ENCODE peak calls at places on chromosome 12, in six cellular contexts. Q, O, B, E, R and P are unnamed samples.

GRCh38 chr12:128603573-128604120 is 220.1 kb downstream of the SLC15A4 start:
- DNase-seq in Q (no peak), O (no peak), R (no peak), E (no peak), B (no peak), P (no peak)

GRCh38 chr12:121925361-121925725 is 7.0 kb downstream of the CFAP251 start:
- DNase-seq in R (no peak), E (no peak), O (no peak), B (no peak), Q (peak), P (no peak)

GRCh38 chr12:103841690-103842584 is 903 bp upstream of the NT5DC3 start:
- DNase-seq in O (peak), Q (peak), E (peak), B (peak), R (peak), P (peak)

GRCh38 chr12:96489392-96490056 is at the start of gene CFAP54:
- DNase-seq in Q (peak), E (peak), R (peak), O (peak), B (peak), P (peak)

GRCh38 chr12:113374823-113375428 is 16.5 kb downstream of the PLBD2 start:
- DNase-seq in R (no peak), B (no peak), Q (no peak), E (no peak), O (no peak), P (no peak)

GRCh38 chr12:122142857-122143256 is 31.2 kb downstream of the IL31 start:
- DNase-seq in R (no peak), B (no peak), Q (no peak), E (no peak), O (no peak), P (no peak)

GRCh38 chr12:58419182-58419760 is 477.9 kb downstream of the ATP23 start:
- DNase-seq in R (no peak), O (no peak), E (no peak), Q (no peak), B (no peak), P (no peak)

GRCh38 chr12:115756271-115756670 is 521.2 kb downstream of the MED13L start:
- DNase-seq in O (no peak), B (no peak), E (no peak), Q (no peak), R (no peak), P (no peak)

GRCh38 chr12:7555752-7556151 is 52.2 kb upstream of the CD163 start:
- DNase-seq in R (no peak), Q (peak), O (no peak), B (peak), E (no peak), P (peak)

GRCh38 chr12:50246873-50247612 is 36.3 kb downstream of the LIMA1 start:
- DNase-seq in Q (peak), B (peak), E (no peak), O (no peak), R (peak), P (peak)

GRCh38 chr12:113231275-113232231 is 10.3 kb downstream of the TPCN1 start:
- DNase-seq in B (peak), O (no peak), E (no peak), Q (no peak), R (no peak), P (peak)

GRCh38 chr12:67592228-67593011 is 56.1 kb upstream of the DYRK2 start:
- DNase-seq in R (no peak), O (no peak), E (no peak), Q (peak), B (peak), P (peak)

GRCh38 chr12:94676011-94676709 is 25.8 kb upstream of the TMCC3 start:
- DNase-seq in R (peak), E (peak), B (no peak), O (peak), Q (no peak), P (no peak)

GRCh38 chr12:76080729-76081415 is 3.6 kb downstream of the NAP1L1 start:
- DNase-seq in O (no peak), E (no peak), R (no peak), B (no peak), Q (no peak), P (no peak)

GRCh38 chr12:4506870-4507269 is 31.8 kb upstream of the RAD51AP1 start:
- DNase-seq in E (no peak), B (peak), R (no peak), O (no peak), Q (peak), P (peak)

GRCh38 chr12:108696111-108696995 is 35.0 kb downstream of the CORO1C start:
- DNase-seq in B (peak), R (no peak), E (no peak), O (no peak), Q (peak), P (peak)

GRCh38 chr12:131709226-131709625 is 1.7 kb upstream of the SFSWAP start:
- DNase-seq in R (no peak), O (no peak), E (no peak), B (no peak), Q (no peak), P (no peak)

GRCh38 chr12:47949441-47950341 is 13.7 kb upstream of the TMEM106C start:
- DNase-seq in B (peak), E (peak), R (peak), O (peak), Q (peak), P (peak)

GRCh38 chr12:95198914-95199313 is 18.4 kb downstream of the FGD6 start:
- DNase-seq in B (peak), Q (no peak), E (no peak), R (no peak), O (no peak), P (peak)

GRCh38 chr12:6833189-6833890 is 5.1 kb downstream of the P3H3 start:
- DNase-seq in O (no peak), B (no peak), E (no peak), Q (no peak), R (no peak), P (no peak)

GRCh38 chr12:109530301-109530685 is 43.0 kb downstream of the MMAB start:
- DNase-seq in E (no peak), R (no peak), O (no peak), Q (no peak), B (no peak), P (no peak)

GRCh38 chr12:66107451-66107915 is 23.1 kb downstream of the LLPH start:
- DNase-seq in B (peak), O (no peak), E (peak), Q (peak), R (peak), P (peak)

GRCh38 chr12:127169321-127170270 is 1097.4 kb upstream of the TMEM132C start:
- DNase-seq in R (no peak), B (no peak), Q (no peak), E (no peak), O (no peak), P (no peak)

GRCh38 chr12:28130625-28131598 is 59.3 kb upstream of the CCDC91 start:
- DNase-seq in B (peak), R (no peak), E (no peak), Q (peak), O (peak), P (peak)

GRCh38 chr12:5716221-5716620 is 228.8 kb downstream of the ANO2 start:
- DNase-seq in O (no peak), Q (no peak), B (peak), R (no peak), E (no peak), P (no peak)

GRCh38 chr12:106146987-106147386 is 8.2 kb upstream of the NUAK1 start:
- DNase-seq in E (no peak), Q (no peak), B (no peak), R (no peak), O (no peak), P (no peak)

GRCh38 chr12:124039276-124039675 is 66.3 kb downstream of the ZNF664 start:
- DNase-seq in R (no peak), Q (no peak), B (no peak), E (no peak), O (no peak), P (no peak)

GRCh38 chr12:47078733-47079364 is 572 bp upstream of the PCED1B start:
- DNase-seq in E (no peak), O (peak), R (no peak), B (no peak), Q (no peak), P (peak)

GRCh38 chr12:13227191-13227590 is 30.7 kb downstream of the EMP1 start:
- DNase-seq in R (no peak), Q (no peak), E (no peak), B (no peak), O (no peak), P (no peak)
- TF ChIP-seq CTCF in R (no peak), Q (no peak), E (no peak), B (no peak), O (no peak), P (no peak)

GRCh38 chr12:32558941-32559340 is 120.2 kb upstream of the DNM1L start:
- DNase-seq in E (no peak), Q (peak), R (no peak), O (no peak), B (no peak), P (no peak)

GRCh38 chr12:32560520-32560919 is 118.6 kb upstream of the DNM1L start:
- DNase-seq in O (no peak), R (no peak), E (no peak), B (no peak), Q (no peak), P (no peak)

GRCh38 chr12:32566663-32567634 is 112.2 kb upstream of the DNM1L start:
- DNase-seq in E (no peak), O (no peak), R (no peak), B (no peak), Q (no peak), P (no peak)

GRCh38 chr12:32559434-32559833 is 119.7 kb upstream of the DNM1L start:
- DNase-seq in B (no peak), O (no peak), R (no peak), Q (no peak), E (no peak), P (no peak)

DNA sequence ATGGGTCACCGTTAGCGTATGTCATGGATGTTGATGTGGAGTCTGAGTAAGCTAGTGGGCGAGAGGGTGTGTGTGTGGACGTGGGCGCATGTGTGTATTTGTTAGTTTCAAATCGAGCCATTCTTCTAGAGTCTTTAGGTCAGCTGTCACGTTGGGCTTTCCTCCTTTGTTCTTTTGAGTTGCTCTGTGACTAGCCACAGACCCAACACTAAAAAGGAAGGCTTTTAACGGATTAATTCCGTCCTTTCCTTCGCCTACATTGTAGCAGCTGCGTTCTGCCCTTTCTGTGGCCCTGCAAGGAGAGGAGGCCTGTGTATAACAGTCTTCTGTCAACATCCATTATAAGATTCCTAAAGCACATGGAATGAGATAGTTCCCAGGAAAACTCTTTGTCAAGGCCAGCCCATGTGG is 117.2 kb upstream of the DNM1L start:
- DNase-seq in R (no peak), Q (peak), O (no peak), E (no peak), B (no peak), P (no peak)
- H3K4me3 ChIP-seq in R (no peak), Q (no peak), O (no peak), E (no peak), B (no peak), P (no peak)

GRCh38 chr12:93103154-93103553 is 174.1 kb upstream of the EEA1 start:
- DNase-seq in Q (no peak), R (no peak), O (no peak), B (no peak), E (no peak), P (no peak)

GRCh38 chr12:93104535-93104934 is 175.4 kb upstream of the EEA1 start:
- DNase-seq in E (no peak), B (no peak), O (no peak), Q (no peak), R (no peak), P (no peak)

GRCh38 chr12:93102289-93102688 is 173.2 kb upstream of the EEA1 start:
- DNase-seq in R (no peak), O (no peak), E (no peak), B (no peak), Q (no peak), P (no peak)

GRCh38 chr12:93101367-93101766 is 172.3 kb upstream of the EEA1 start:
- DNase-seq in Q (no peak), O (no peak), R (no peak), B (no peak), E (no peak), P (no peak)

DNA sequence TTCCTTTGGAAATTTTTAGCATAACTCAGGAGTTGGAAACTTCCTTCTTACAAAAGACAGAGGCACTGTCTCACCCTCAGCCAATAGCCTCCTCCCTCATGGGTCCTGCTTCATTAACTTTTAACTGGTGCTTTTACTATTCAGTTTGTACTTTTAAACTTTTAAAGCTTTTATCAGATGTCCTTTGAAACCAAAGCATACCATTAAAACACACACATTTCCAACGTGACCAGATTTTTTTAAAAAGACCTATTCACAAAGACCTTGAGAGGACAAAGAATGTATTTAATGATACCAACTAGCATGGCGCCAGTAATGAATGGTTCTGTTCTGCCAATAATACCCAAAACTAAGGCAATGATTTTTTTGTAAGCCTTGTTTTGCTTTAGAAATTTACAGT is 173.6 kb upstream of the EEA1 start:
- DNase-seq in Q (no peak), R (no peak), O (no peak), B (no peak), E (no peak), P (no peak)
- TF ChIP-seq CTCF in Q (no peak), R (no peak), O (no peak), B (no peak), E (no peak), P (no peak)

GRCh38 chr12:74490390-74491064 is 47.1 kb upstream of the ATXN7L3B start:
- DNase-seq in R (no peak), Q (no peak), E (no peak), O (no peak), B (no peak), P (no peak)
- H3K4me3 ChIP-seq in R (no peak), Q (no peak), E (no peak), O (no peak), B (no peak), P (no peak)